ENCODE peak calls at places on chromosomes 11 and 22, in nine cellular contexts. C is M059J; K is WERI-Rb-1; N is RCC 7860; Y is SIG-M5; Z is GM23338; O is endothelial cell of umbilical vein; J is A673; Q is activated T-helper 9 cell treated with anti-CD3 and anti-CD28 coated beads, Interleukin-2, amount 50 U/mL, for 16 hours. G is an unnamed sample.

GRCh38 chr11:19962795-19963163 is 197.5 kb downstream of the DBX1 start:
- DNase-seq in Y (no peak), N (no peak), Z (no peak), Q (no peak), O (no peak), J (no peak), C (peak), K (no peak), G (no peak)

GRCh38 chr11:12918667-12919066 is 90.4 kb upstream of the RASSF10 start:
- DNase-seq in N (no peak), Q (no peak), J (no peak), O (no peak), Z (no peak), C (no peak), K (no peak), Y (no peak), G (no peak)

GRCh38 chr11:83746921-83747585 is 460.9 kb upstream of the CCDC90B start:
- DNase-seq in C (no peak), Q (no peak), J (peak), Y (no peak), N (no peak), K (no peak), O (no peak), Z (no peak), G (no peak)

GRCh38 chr22:43005106-43005505 is 9.8 kb downstream of the PACSIN2 start:
- DNase-seq in Q (no peak), N (peak), Z (no peak), O (no peak), Y (no peak), J (no peak), C (peak), K (no peak), G (no peak)

GRCh38 chr11:1832989-1833365 is 1.8 kb upstream of the SYT8 start:
- DNase-seq in J (no peak), N (no peak), Z (peak), O (no peak), C (no peak), Q (no peak), Y (no peak), K (no peak), G (no peak)

GRCh38 chr11:33324211-33324985 is 67.2 kb downstream of the HIPK3 start:
- DNase-seq in Q (no peak), Y (peak), O (no peak), N (no peak), C (no peak), J (no peak), Z (no peak), K (no peak), G (no peak)

GRCh38 chr11:33402066-33402465 is 144.9 kb downstream of the HIPK3 start:
- DNase-seq in J (no peak), O (no peak), C (no peak), Y (no peak), Q (no peak), K (no peak), N (no peak), Z (no peak), G (no peak)

GRCh38 chr11:122367809-122368231 is 251.8 kb upstream of the BLID start:
- DNase-seq in Q (no peak), Z (no peak), Y (no peak), J (peak), K (no peak), O (peak), C (peak), N (no peak), G (no peak)

GRCh38 chr11:36356201-36356600 is 60.1 kb downstream of the PRR5L start:
- DNase-seq in J (peak), Q (no peak), Z (no peak), O (no peak), K (no peak), C (peak), Y (peak), N (no peak), G (no peak)

GRCh38 chr11:125625594-125626380 is 824 bp downstream of the CHEK1 start:
- DNase-seq in Y (no peak), J (peak), K (peak), O (peak), C (peak), N (peak), Q (peak), Z (peak), G (peak)

GRCh38 chr22:34722901-34723300 is 343.1 kb upstream of the ISX start:
- DNase-seq in Z (no peak), Y (no peak), K (no peak), J (no peak), Q (no peak), N (no peak), O (no peak), C (no peak), G (no peak)

GRCh38 chr11:19905280-19905853 is 192.7 kb downstream of the NAV2 start:
- DNase-seq in C (peak), Z (peak), J (peak), Q (no peak), O (peak), K (no peak), N (peak), Y (no peak), G (no peak)

GRCh38 chr22:40620464-40621046 is 16.0 kb downstream of the MRTFA start:
- DNase-seq in O (no peak), J (peak), Y (no peak), Z (no peak), C (peak), N (peak), Q (no peak), K (no peak), G (no peak)

GRCh38 chr11:65918211-65919150 is at the start of gene C11orf68:
- DNase-seq in C (peak), K (peak), J (peak), N (no peak), Q (no peak), Z (peak), O (peak), Y (no peak), G (no peak)

GRCh38 chr11:125300791-125301218 is 136.3 kb downstream of the PKNOX2 start:
- DNase-seq in K (no peak), Y (no peak), Z (no peak), O (peak), J (no peak), N (peak), Q (no peak), C (peak), G (no peak)

GRCh38 chr22:24247564-24248344 is 2.9 kb upstream of the GGT5 start:
- DNase-seq in C (peak), O (peak), Y (no peak), J (peak), K (peak), Q (peak), Z (peak), N (peak), G (peak)

GRCh38 chr11:110776091-110776490 is 63.9 kb upstream of the ARHGAP20 start:
- DNase-seq in C (no peak), Z (no peak), Q (no peak), J (no peak), N (no peak), Y (no peak), K (no peak), O (peak), G (no peak)

GRCh38 chr11:35618497-35619029 is 303 bp downstream of the FJX1 start:
- DNase-seq in Y (no peak), K (peak), J (no peak), C (peak), N (no peak), Z (peak), Q (no peak), O (no peak), G (no peak)

GRCh38 chr11:1747753-1748466 is 2.5 kb downstream of the IFITM10 start:
- DNase-seq in Q (no peak), Y (no peak), Z (no peak), N (no peak), J (no peak), C (no peak), O (no peak), K (no peak), G (no peak)

GRCh38 chr22:31715157-31715778 is 34.7 kb downstream of the PRR14L start:
- DNase-seq in Q (no peak), C (no peak), N (no peak), K (no peak), Y (no peak), O (peak), J (no peak), Z (no peak), G (no peak)